ENCODE peak calls at places on chromosomes 11 and 22, in ten cellular contexts. W, B, F, Z, L, T, D, S, A and R are unnamed samples.

GRCh38 chr11:72807021-72807693 is 7.1 kb upstream of the ATG16L2 start:
- DNase-seq in Z (no peak), W (no peak), F (no peak), T (no peak), D (peak; percentile 33), B (no peak), A (no peak), S (peak; percentile 77), L (no peak), R (no peak)

GRCh38 chr11:68037481-68038225 is 1.2 kb upstream of the TCIRG1 start:
- DNase-seq in B (no peak), T (no peak), W (no peak), S (no peak), Z (no peak), D (no peak), L (no peak), F (no peak), A (no peak), R (no peak)

GRCh38 chr22:29060251-29060650 is 1.4 kb downstream of the C22orf31 start:
- DNase-seq in A (no peak), Z (no peak), F (no peak), D (no peak), L (no peak), S (no peak), W (no peak), T (no peak), B (no peak), R (no peak)

GRCh38 chr11:119389611-119390254 is 8.2 kb upstream of the USP2 start:
- DNase-seq in F (no peak), D (no peak), L (no peak), W (no peak), B (no peak), T (no peak), Z (no peak), A (no peak), S (no peak), R (peak; percentile 61)

GRCh38 chr22:38172016-38172431 is 9.6 kb downstream of the PLA2G6 start:
- DNase-seq in A (no peak), D (no peak), L (no peak), B (no peak), T (no peak), F (no peak), W (no peak), S (no peak), Z (no peak), R (no peak)

GRCh38 chr22:49855491-49855911 is 1.9 kb downstream of the ZBED4 start:
- DNase-seq in B (peak; percentile 59), W (no peak), S (no peak), A (no peak), D (no peak), L (no peak), Z (peak; percentile 50), T (no peak), F (no peak), R (no peak)

GRCh38 chr11:16001044-16001568 is 355.2 kb downstream of the SOX6 start:
- DNase-seq in W (no peak), L (no peak), B (no peak), Z (no peak), D (no peak), A (no peak), S (peak; percentile 2), F (no peak), T (no peak), R (no peak)

GRCh38 chr11:133935551-133935910 is 21.2 kb downstream of the IGSF9B start:
- DNase-seq in A (no peak), B (no peak), T (no peak), F (no peak), W (no peak), L (no peak), S (no peak), D (no peak), Z (no peak), R (no peak)

GRCh38 chr22:38415561-38416321 is 39.3 kb downstream of the KCNJ4 start:
- DNase-seq in T (no peak), B (no peak), W (peak; percentile 41), F (no peak), S (no peak), L (peak; percentile 14), D (no peak), A (peak; percentile 30), Z (no peak), R (no peak)

GRCh38 chr22:28268845-28269244 is 349.8 kb upstream of the PITPNB start:
- DNase-seq in T (no peak), W (no peak), A (no peak), L (no peak), B (no peak), D (no peak), S (no peak), Z (no peak), F (no peak), R (no peak)

GRCh38 chr11:57499413-57499982 is 16.0 kb downstream of the SLC43A1 start:
- DNase-seq in A (peak; percentile 94), D (peak; percentile 36), W (peak; percentile 92), S (peak; percentile 78), T (peak; percentile 21), F (peak; percentile 89), B (peak; percentile 97), Z (peak; percentile 96), L (peak; percentile 22), R (peak; percentile 92)

GRCh38 chr22:33210129-33210784 is 152.1 kb upstream of the SYN3 start:
- DNase-seq in Z (peak; percentile 10), W (peak; percentile 77), L (no peak), B (peak; percentile 24), T (no peak), D (peak; percentile 55), F (no peak), A (peak; percentile 40), S (peak; percentile 35), R (peak; percentile 77)

GRCh38 chr11:65553301-65554001 is 4.7 kb downstream of the LTBP3 start:
- DNase-seq in W (peak; percentile 79), T (no peak), A (peak; percentile 21), L (peak; percentile 60), B (peak; percentile 52), F (no peak), Z (peak; percentile 93), D (peak; percentile 33), S (peak; percentile 51), R (no peak)

GRCh38 chr11:110069158-110069737 is 23.9 kb upstream of the ZC3H12C start:
- DNase-seq in A (peak; percentile 8), S (peak; percentile 12), T (no peak), B (peak; percentile 68), W (no peak), L (no peak), D (no peak), Z (peak; percentile 50), F (no peak), R (no peak)